ENCODE peak calls at places on chromosomes 3 and 15, in eight cellular contexts. H is NCI-H2171 treated with DMSO at 0.1 percent for 48 hours; S is neural progenitor cell; T is mesothelial cell of epicardium; Z is NCI-H1417; A is CD8-positive, alpha-beta memory T cell; W is NCI-H345; R is stimulated activated CD8-positive, alpha-beta memory T cell treated with anti-CD3 and anti-CD28 coated beads, Interleukin-7, amount 100 ng/mL, for 24 hours. N is an unnamed sample.
A peak's percentile ranks its signal among the peaks of the same experiment; 100 is the strongest.

GRCh38 chr15:62847900-62848489 is 194.6 kb upstream of the TPM1 start:
- DNase-seq in H (peak; percentile 12), S (peak; percentile 74), T (peak; percentile 61), Z (peak; percentile 39), A (peak; percentile 4), W (peak; percentile 2), R (no peak), N (peak; percentile 85)

GRCh38 chr3:51944541-51945021 is 2.4 kb downstream of the PARP3 start:
- DNase-seq in H (no peak), S (no peak), T (no peak), Z (no peak), A (no peak), W (no peak), R (no peak), N (no peak)

GRCh38 chr15:88624156-88624970 is 3.2 kb downstream of the AEN start:
- DNase-seq in H (peak; percentile 22), S (peak; percentile 49), T (no peak), Z (no peak), A (peak; percentile 71), W (no peak), R (no peak), N (no peak)

GRCh38 chr3:123303976-123304560 is 102.3 kb downstream of the SEC22A start:
- DNase-seq in H (no peak), S (no peak), T (no peak), Z (no peak), A (no peak), W (no peak), R (no peak), N (no peak)

GRCh38 chr3:16070707-16071106 is 103.8 kb upstream of the GALNT15 start:
- DNase-seq in H (no peak), S (no peak), T (no peak), Z (no peak), A (no peak), W (no peak), R (no peak), N (no peak)

GRCh38 chr3:58635371-58636285 is 30.9 kb downstream of the FAM3D start:
- DNase-seq in H (no peak), S (no peak), T (no peak), Z (no peak), A (no peak), W (no peak), R (no peak), N (no peak)

GRCh38 chr3:169661567-169662214 is 1.8 kb downstream of the MECOM start:
- DNase-seq in H (no peak), S (peak; percentile 71), T (peak; percentile 65), Z (no peak), A (peak; percentile 4), W (peak; percentile 22), R (no peak), N (peak; percentile 61)

GRCh38 chr15:37586976-37587375 is 347.5 kb upstream of the TMCO5A start:
- DNase-seq in H (no peak), S (no peak), T (no peak), Z (no peak), A (no peak), W (no peak), R (no peak), N (no peak)

GRCh38 chr3:52831500-52832301 is 1.2 kb upstream of the ITIH4 start:
- DNase-seq in H (peak; percentile 67), S (no peak), T (no peak), Z (no peak), A (no peak), W (peak; percentile 13), R (no peak), N (peak; percentile 70)

GRCh38 chr3:149813367-149814281 is 609 bp downstream of the RNF13 start:
- DNase-seq in H (peak; percentile 32), S (peak; percentile 64), T (no peak), Z (no peak), A (peak; percentile 10), W (no peak), R (peak; percentile 1), N (peak; percentile 52)

GRCh38 chr3:118960876-118961275 is 73.8 kb downstream of the IGSF11 start:
- DNase-seq in H (peak; percentile 73), S (peak; percentile 11), T (no peak), Z (no peak), A (no peak), W (no peak), R (no peak), N (no peak)

GRCh38 chr3:128794067-128794768 is 68.2 kb downstream of the RAB7A start:
- DNase-seq in H (no peak), S (no peak), T (no peak), Z (no peak), A (no peak), W (no peak), R (no peak), N (no peak)

GRCh38 chr3:15979490-15979889 is 181.7 kb upstream of the ANKRD28 start:
- DNase-seq in H (no peak), S (no peak), T (no peak), Z (no peak), A (no peak), W (no peak), R (no peak), N (no peak)

GRCh38 chr3:32897981-32898623 is 53.3 kb upstream of the CCR4 start:
- DNase-seq in H (no peak), S (no peak), T (no peak), Z (no peak), A (no peak), W (no peak), R (no peak), N (no peak)

GRCh38 chr15:38168472-38169057 is 84.1 kb upstream of the SPRED1 start:
- DNase-seq in H (no peak), S (no peak), T (no peak), Z (no peak), A (no peak), W (no peak), R (no peak), N (no peak)

GRCh38 chr15:66496951-66497501 is 536 bp downstream of the SNAPC5 start:
- DNase-seq in H (peak; percentile 67), S (no peak), T (no peak), Z (no peak), A (no peak), W (no peak), R (no peak), N (no peak)

GRCh38 chr15:32987067-32987466 is 207.4 kb downstream of the FMN1 start:
- DNase-seq in H (no peak), S (no peak), T (no peak), Z (no peak), A (no peak), W (no peak), R (no peak), N (no peak)

GRCh38 chr3:160675566-160676124 is 1.3 kb upstream of the ARL14 start:
- DNase-seq in H (peak; percentile 69), S (no peak), T (no peak), Z (no peak), A (no peak), W (no peak), R (no peak), N (peak; percentile 37)

GRCh38 chr15:62110000-62110851 is 43.4 kb downstream of the C2CD4A start:
- DNase-seq in H (peak; percentile 83), S (no peak), T (no peak), Z (peak; percentile 27), A (no peak), W (peak; percentile 82), R (no peak), N (peak; percentile 57)

GRCh38 chr3:197420115-197420514 is 121.7 kb upstream of the DLG1 start:
- DNase-seq in H (no peak), S (no peak), T (no peak), Z (no peak), A (no peak), W (no peak), R (no peak), N (no peak)

N was measured in Calu3.